ENCODE peak calls at places on chromosomes 6 and 20, in seven cellular contexts. M is dermis blood vessel endothelial cell; D is T-cell; G is heart left ventricle; N is activated CD4-positive, alpha-beta T cell treated with anti-CD3 and anti-CD28 coated beads, Interleukin-2, amount 50 U/mL, for 48 hours; S is WTC11; B is NCI-H748 treated with DMSO at 0.1 percent for 48 hours. O is an unnamed sample.

GRCh38 chr6:169386431-169387057 is 132.9 kb upstream of the THBS2 start:
- DNase-seq in G (no peak), S (no peak), B (no peak), D (no peak), N (no peak), M (no peak), O (no peak)

GRCh38 chr6:111844921-111845320 is 28.3 kb downstream of the FYN start:
- DNase-seq in B (no peak), D (no peak), N (no peak), S (peak; percentile 56), G (no peak), M (peak; percentile 38), O (no peak)

GRCh38 chr6:80126657-80127350 is 20.3 kb downstream of the BCKDHB start:
- DNase-seq in B (no peak), G (no peak), D (no peak), M (no peak), S (no peak), N (no peak), O (no peak)

GRCh38 chr6:79269877-79270276 is 35.4 kb upstream of the HMGN3 start:
- DNase-seq in B (no peak), G (peak; percentile 23), S (no peak), M (peak; percentile 18), D (no peak), N (no peak), O (no peak)

GRCh38 chr6:16148498-16148897 is 19.6 kb downstream of the MYLIP start:
- DNase-seq in G (no peak), D (no peak), B (no peak), N (no peak), M (peak; percentile 15), S (no peak), O (no peak)

GRCh38 chr6:169883316-169883715 is 131.9 kb downstream of the ERMARD start:
- DNase-seq in B (no peak), S (no peak), N (no peak), G (no peak), D (no peak), M (no peak), O (no peak)

GRCh38 chr6:162211022-162211421 is 516.5 kb downstream of the PRKN start:
- DNase-seq in B (no peak), G (no peak), D (no peak), N (no peak), S (no peak), M (no peak), O (peak; percentile 13)

GRCh38 chr6:169890049-169890448 is 138.6 kb downstream of the ERMARD start:
- DNase-seq in N (no peak), D (no peak), M (no peak), B (no peak), G (no peak), S (no peak), O (no peak)

GRCh38 chr6:80142586-80142985 is 36.1 kb downstream of the BCKDHB start:
- DNase-seq in M (no peak), D (no peak), G (no peak), S (no peak), N (no peak), B (no peak), O (no peak)

GRCh38 chr20:15061955-15062354 is 724.5 kb upstream of the FLRT3 start:
- DNase-seq in N (no peak), M (no peak), B (no peak), D (no peak), S (no peak), G (no peak), O (no peak)

GRCh38 chr6:38353310-38354032 is 286.3 kb downstream of the BTBD9 start:
- DNase-seq in S (no peak), G (no peak), N (no peak), D (no peak), M (no peak), B (no peak), O (no peak)

GRCh38 chr20:24720957-24721356 is 228.1 kb upstream of the CST7 start:
- DNase-seq in B (no peak), M (no peak), S (no peak), G (no peak), D (no peak), N (no peak), O (no peak)

GRCh38 chr20:61569836-61570235 is 317.8 kb downstream of the CDH4 start:
- DNase-seq in S (no peak), G (no peak), N (no peak), M (no peak), B (no peak), D (no peak), O (no peak)

GRCh38 chr20:36499723-36500501 is 41.4 kb upstream of the MYL9 start:
- DNase-seq in S (no peak), B (no peak), N (no peak), M (peak; percentile 43), D (no peak), G (no peak), O (no peak)

GRCh38 chr20:36279776-36280175 is 26.4 kb upstream of the DLGAP4 start:
- DNase-seq in G (no peak), M (no peak), N (no peak), B (no peak), D (no peak), S (no peak), O (no peak)